ENCODE peak calls at places on chromosomes 1 and 21, in seven cellular contexts. J is MM.1S, L is HFFc6, K is retinal pigment epithelial cell, G is RWPE2, H is cardiac fibroblast, F is epithelial cell of esophagus. R is an unnamed sample.

GRCh38 chr21:42027804-42028753 is 17.9 kb upstream of the ZBTB21 start:
- DNase-seq in G (no peak), K (no peak), L (no peak), F (no peak), H (no peak), J (no peak), R (no peak)

GRCh38 chr1:63592536-63593302 is 492 bp upstream of the PGM1 start:
- DNase-seq in K (no peak), L (no peak), J (peak; percentile 70), F (peak; percentile 44), H (no peak), G (no peak), R (no peak)

GRCh38 chr21:38807987-38808386 is 2.3 kb downstream of the ETS2 start:
- DNase-seq in L (no peak), F (no peak), J (no peak), G (no peak), K (no peak), H (no peak), R (no peak)

GRCh38 chr1:31785020-31785946 is 21.1 kb upstream of the ADGRB2 start:
- DNase-seq in H (no peak), J (no peak), F (no peak), L (no peak), G (peak; percentile 49), K (no peak), R (peak; percentile 72)

GRCh38 chr1:223707270-223708000 is 4.9 kb upstream of the CAPN2 start:
- DNase-seq in K (peak; percentile 98), H (peak; percentile 95), L (peak; percentile 99), J (no peak), F (peak; percentile 97), G (peak; percentile 76), R (no peak)

GRCh38 chr1:243917177-243917862 is 67.3 kb upstream of the AKT3 start:
- DNase-seq in J (no peak), G (no peak), F (peak; percentile 57), H (peak; percentile 83), K (peak; percentile 98), L (peak; percentile 80), R (no peak)

GRCh38 chr21:31730687-31731111 is 1.2 kb downstream of the SCAF4 start:
- DNase-seq in H (peak; percentile 44), L (peak; percentile 21), J (no peak), F (peak; percentile 36), G (no peak), K (no peak), R (no peak)

GRCh38 chr1:155176544-155177071 is 3.0 kb downstream of the TRIM46 start:
- DNase-seq in J (peak; percentile 87), H (peak; percentile 80), K (no peak), F (peak; percentile 78), G (no peak), L (peak; percentile 60), R (peak; percentile 80)

GRCh38 chr1:26913754-26914619 is at the start of gene NR0B2:
- DNase-seq in F (no peak), H (no peak), G (no peak), J (no peak), K (no peak), L (no peak), R (no peak)

GRCh38 chr1:34013958-34014737 is 150.3 kb downstream of the HMGB4 start:
- DNase-seq in G (no peak), F (no peak), K (no peak), J (no peak), H (peak; percentile 5), L (peak; percentile 5), R (no peak)

GRCh38 chr21:45889115-45889708 is 92.4 kb upstream of the COL6A1 start:
- DNase-seq in K (no peak), J (no peak), L (no peak), H (no peak), F (no peak), G (peak; percentile 29), R (peak; percentile 44)

GRCh38 chr1:179437171-179437570 is 71.4 kb downstream of the AXDND1 start:
- DNase-seq in L (no peak), H (no peak), F (no peak), J (no peak), K (no peak), G (no peak), R (no peak)

GRCh38 chr21:34835526-34835925 is 166.7 kb downstream of the CLIC6 start:
- DNase-seq in J (no peak), F (no peak), G (no peak), K (no peak), L (no peak), H (peak; percentile 71), R (no peak)

GRCh38 chr1:231219422-231220401 is 21.3 kb upstream of the GNPAT start:
- DNase-seq in H (no peak), F (no peak), L (no peak), K (no peak), G (no peak), J (no peak), R (no peak)

GRCh38 chr1:234559917-234560676 is 49.9 kb downstream of the IRF2BP2 start:
- DNase-seq in F (no peak), H (no peak), L (no peak), K (no peak), G (no peak), J (no peak), R (no peak)

GRCh38 chr1:112263464-112263863 is 132.6 kb upstream of the CTTNBP2NL start:
- DNase-seq in L (peak; percentile 57), J (no peak), H (peak; percentile 85), K (no peak), F (peak; percentile 33), G (no peak), R (no peak)

GRCh38 chr1:54794401-54795099 is 6.6 kb downstream of the TTC22 start:
- DNase-seq in K (no peak), G (no peak), J (no peak), L (peak; percentile 34), H (no peak), F (peak; percentile 85), R (no peak)

GRCh38 chr1:53025034-53025777 is 36.8 kb upstream of the PODN start:
- DNase-seq in F (peak; percentile 65), K (no peak), J (no peak), H (peak; percentile 85), L (peak; percentile 68), G (no peak), R (no peak)

GRCh38 chr1:170711682-170712081 is 47.8 kb downstream of the PRRX1 start:
- DNase-seq in J (no peak), K (no peak), F (peak; percentile 25), H (peak; percentile 52), L (peak; percentile 95), G (no peak), R (no peak)

GRCh38 chr21:14858309-14858708 is 206.5 kb downstream of the NRIP1 start:
- DNase-seq in L (no peak), K (no peak), G (no peak), F (no peak), J (no peak), H (no peak), R (no peak)

GRCh38 chr1:50603274-50604271 is 180.3 kb upstream of the DMRTA2 start:
- DNase-seq in J (no peak), H (peak; percentile 13), K (peak; percentile 42), L (peak; percentile 67), G (peak; percentile 71), F (peak; percentile 95), R (no peak)

GRCh38 chr1:1758692-1759455 is 19.4 kb downstream of the NADK start:
- DNase-seq in G (peak; percentile 84), F (peak; percentile 56), K (peak; percentile 76), L (no peak), J (no peak), H (no peak), R (peak; percentile 84)

GRCh38 chr1:212315907-212316306 is 30.7 kb downstream of the PPP2R5A start:
- DNase-seq in H (peak; percentile 43), J (peak; percentile 22), F (peak; percentile 45), G (no peak), K (no peak), L (peak; percentile 38), R (no peak)

GRCh38 chr1:212315184-212315583 is 30.0 kb downstream of the PPP2R5A start:
- DNase-seq in F (no peak), K (no peak), G (no peak), H (no peak), L (no peak), J (no peak), R (no peak)

GRCh38 chr1:212310383-212310782 is 25.2 kb downstream of the PPP2R5A start:
- DNase-seq in L (no peak), K (no peak), J (no peak), G (no peak), F (no peak), H (no peak), R (no peak)

GRCh38 chr1:212311836-212312497 is 26.8 kb downstream of the PPP2R5A start:
- DNase-seq in J (no peak), F (peak; percentile 62), K (no peak), G (no peak), L (peak; percentile 57), H (no peak), R (no peak)

GRCh38 chr1:212313616-212314015 is 28.4 kb downstream of the PPP2R5A start:
- DNase-seq in K (no peak), J (no peak), H (peak; percentile 38), L (peak; percentile 66), G (no peak), F (no peak), R (no peak)
- TF ChIP-seq CTCF in K (no peak), J (no peak), H (no peak), L (no peak), G (no peak), F (no peak), R (no peak)

DNA sequence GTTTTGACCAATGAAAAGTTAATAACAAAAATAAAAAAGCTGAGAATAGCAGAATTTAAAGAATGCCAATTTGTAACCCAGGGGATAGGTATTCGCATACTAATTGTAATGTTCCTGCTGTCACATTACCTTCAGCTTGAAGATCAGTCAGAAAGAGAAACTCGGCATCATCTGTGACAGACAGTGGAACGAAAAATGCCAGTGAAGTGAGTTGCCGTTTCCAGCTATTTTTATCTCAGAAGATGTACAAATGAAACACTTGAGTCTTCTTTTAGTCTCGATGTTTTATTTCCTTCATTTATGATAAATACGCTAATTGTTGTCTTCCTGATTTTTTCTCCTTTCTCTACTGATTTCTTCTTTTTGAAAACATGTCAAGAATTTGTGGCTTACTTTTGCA is 26.1 kb downstream of the RGS21 start:
- DNase-seq in J (peak; percentile 51), L (no peak), H (no peak), G (no peak), K (no peak), F (no peak), R (no peak)
- TF ChIP-seq CTCF in J (no peak), L (no peak), H (no peak), G (no peak), K (no peak), F (no peak), R (no peak)

DNA sequence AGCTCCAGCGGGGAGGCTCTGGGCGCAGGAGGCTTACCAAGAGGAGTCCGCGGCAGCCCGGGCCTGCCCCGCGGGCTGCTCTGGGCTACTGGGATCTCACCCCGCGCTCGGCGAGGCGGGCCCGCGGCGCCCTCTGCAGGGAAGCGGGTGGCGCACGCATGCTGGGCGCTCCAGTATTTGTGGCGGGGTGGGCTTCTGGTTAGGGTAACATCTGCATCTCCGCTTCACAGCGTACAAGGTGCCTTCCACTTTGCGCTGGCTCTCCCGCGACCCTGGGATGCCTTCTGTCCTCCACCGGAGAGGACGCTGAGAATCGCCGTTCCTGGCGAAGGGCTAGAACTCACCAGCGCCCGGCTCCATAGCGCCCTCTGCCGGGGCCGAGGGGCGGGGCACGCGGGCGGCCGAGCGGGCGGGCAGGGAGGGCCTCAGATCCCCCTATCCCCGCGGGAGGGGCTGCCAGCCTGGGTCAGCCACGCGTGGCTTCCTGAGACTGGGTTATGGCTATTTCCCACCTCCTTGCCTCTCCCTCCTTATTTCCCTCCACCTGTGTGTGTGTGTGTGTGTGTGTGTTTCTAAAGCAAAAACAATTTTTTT is 46.6 kb upstream of the CTBS start:
- DNase-seq in H (peak; percentile 84), L (peak; percentile 60), F (peak; percentile 73), J (peak; percentile 71), K (no peak), G (peak; percentile 56), R (no peak)
- TF ChIP-seq CTCF in H (peak; percentile 63), L (peak; percentile 99), F (peak; percentile 64), J (peak; percentile 62), K (peak; percentile 68), G (peak; percentile 99), R (peak; percentile 100)

GRCh38 chr1:151501474-151501873 is 9.7 kb upstream of the CGN start:
- DNase-seq in G (no peak), J (no peak), L (no peak), H (no peak), K (no peak), F (no peak), R (no peak)
- TF ChIP-seq CTCF in G (peak; percentile 15), J (no peak), L (peak; percentile 39), H (peak; percentile 43), K (peak; percentile 37), F (peak; percentile 35), R (peak; percentile 41)

R was measured in chondrocyte.